ENCODE peak calls at places on chromosomes 16 and 17, in five cellular contexts. One of them, this sample, is unnamed.

GRCh38 chr17:46876353-46876887 is 25.0 kb downstream of the WNT9B start:
- DNase-seq in T47D: peak; percentile 78
- DNase-seq in HTR-8/SVneo: no peak
- DNase-seq in IMR-90: no peak
- DNase-seq in neural crest cell: no peak
- DNase-seq in this sample: peak; percentile 66

GRCh38 chr16:66542396-66542795 is 7.5 kb downstream of the TK2 start:
- DNase-seq in T47D: no peak
- DNase-seq in HTR-8/SVneo: no peak
- DNase-seq in IMR-90: no peak
- DNase-seq in neural crest cell: no peak
- DNase-seq in this sample: no peak

GRCh38 chr16:11105038-11105903 is 150.7 kb downstream of the SOCS1 start:
- DNase-seq in T47D: no peak
- DNase-seq in HTR-8/SVneo: peak; percentile 79
- DNase-seq in IMR-90: peak; percentile 98
- DNase-seq in neural crest cell: no peak
- DNase-seq in this sample: peak; percentile 36

GRCh38 chr16:85655216-85656129 is 33.3 kb downstream of the GINS2 start:
- DNase-seq in T47D: no peak
- DNase-seq in HTR-8/SVneo: no peak
- DNase-seq in IMR-90: no peak
- DNase-seq in neural crest cell: no peak
- DNase-seq in this sample: no peak

GRCh38 chr17:57553991-57554825 is 190.9 kb downstream of the CCDC182 start:
- DNase-seq in T47D: no peak
- DNase-seq in HTR-8/SVneo: no peak
- DNase-seq in IMR-90: peak; percentile 43
- DNase-seq in neural crest cell: no peak
- DNase-seq in this sample: no peak

GRCh38 chr16:83955218-83956130 is 2.4 kb downstream of the OSGIN1 start:
- DNase-seq in T47D: no peak
- DNase-seq in HTR-8/SVneo: no peak
- DNase-seq in IMR-90: peak; percentile 55
- DNase-seq in neural crest cell: no peak
- DNase-seq in this sample: no peak

GRCh38 chr17:75755205-75755901 is 9.6 kb downstream of the GALK1 start:
- DNase-seq in T47D: no peak
- DNase-seq in HTR-8/SVneo: no peak
- DNase-seq in IMR-90: no peak
- DNase-seq in neural crest cell: no peak
- DNase-seq in this sample: no peak

GRCh38 chr17:57557793-57558681 is 187.1 kb downstream of the CCDC182 start:
- DNase-seq in T47D: no peak
- DNase-seq in HTR-8/SVneo: peak; percentile 98
- DNase-seq in IMR-90: peak; percentile 66
- DNase-seq in neural crest cell: no peak
- DNase-seq in this sample: no peak

GRCh38 chr16:78962457-78962929 is 638.0 kb downstream of the MAF start:
- DNase-seq in T47D: no peak
- DNase-seq in HTR-8/SVneo: no peak
- DNase-seq in IMR-90: no peak
- DNase-seq in neural crest cell: no peak
- DNase-seq in this sample: no peak

GRCh38 chr16:69494993-69495392 is 70.6 kb downstream of the CYB5B start:
- DNase-seq in T47D: no peak
- DNase-seq in HTR-8/SVneo: no peak
- DNase-seq in IMR-90: no peak
- DNase-seq in neural crest cell: peak; percentile 16
- DNase-seq in this sample: no peak

GRCh38 chr17:2924211-2924610 is 128.0 kb downstream of the RAP1GAP2 start:
- DNase-seq in T47D: no peak
- DNase-seq in HTR-8/SVneo: no peak
- DNase-seq in IMR-90: peak; percentile 65
- DNase-seq in neural crest cell: no peak
- DNase-seq in this sample: no peak

GRCh38 chr17:8623591-8623990 is 6.9 kb downstream of the MYH10 start:
- DNase-seq in T47D: no peak
- DNase-seq in HTR-8/SVneo: no peak
- DNase-seq in IMR-90: no peak
- DNase-seq in neural crest cell: no peak
- DNase-seq in this sample: no peak

GRCh38 chr16:10408824-10409381 is 23.0 kb downstream of the ATF7IP2 start:
- DNase-seq in T47D: no peak
- DNase-seq in HTR-8/SVneo: no peak
- DNase-seq in IMR-90: no peak
- DNase-seq in neural crest cell: no peak
- DNase-seq in this sample: no peak